ENCODE peak calls at places on chromosomes 2 and 18, in four cellular contexts. M is lower lobe of right lung, L is right atrium auricular region, E is upper lobe of left lung. F is an unnamed sample.

GRCh38 chr18:54906636-54907180 is 52.6 kb downstream of the CCDC68 start:
- DNase-seq in M (no peak), L (no peak), E (no peak), F (no peak)

GRCh38 chr2:98515571-98515927 is 70.9 kb downstream of the INPP4A start:
- DNase-seq in M (no peak), L (no peak), E (no peak), F (no peak)

GRCh38 chr2:216362730-216363129 is 9.6 kb downstream of the MARCHF4 start:
- DNase-seq in M (no peak), L (no peak), E (no peak), F (no peak)

GRCh38 chr18:24234330-24234729 is 95.5 kb downstream of the CABYR start:
- DNase-seq in M (no peak), L (peak; percentile 73), E (no peak), F (peak; percentile 53)

GRCh38 chr2:68974946-68975665 is 670 bp downstream of the GKN1 start:
- DNase-seq in M (no peak), L (no peak), E (no peak), F (no peak)

GRCh38 chr2:143778981-143779380 is 649.8 kb downstream of the ARHGAP15 start:
- DNase-seq in M (no peak), L (no peak), E (no peak), F (no peak)

GRCh38 chr2:100208375-100208774 is 66.0 kb upstream of the AFF3 start:
- DNase-seq in M (no peak), L (no peak), E (no peak), F (no peak)

GRCh38 chr2:73000808-73001570 is 70.5 kb downstream of the SFXN5 start:
- DNase-seq in M (no peak), L (peak; percentile 21), E (no peak), F (peak; percentile 27)

GRCh38 chr2:105328281-105329196 is 996 bp downstream of the TGFBRAP1 start:
- DNase-seq in M (no peak), L (no peak), E (peak; percentile 35), F (peak; percentile 67)

GRCh38 chr2:3523551-3524041 is 4.3 kb upstream of the ADI1 start:
- DNase-seq in M (no peak), L (no peak), E (no peak), F (no peak)

GRCh38 chr2:145106293-145106692 is 586.4 kb upstream of the ZEB2 start:
- DNase-seq in M (no peak), L (no peak), E (no peak), F (no peak)

GRCh38 chr2:197975956-197976519 is 171.6 kb downstream of the PLCL1 start:
- DNase-seq in M (no peak), L (no peak), E (no peak), F (no peak)

GRCh38 chr2:197982565-197982964 is 178.2 kb downstream of the PLCL1 start:
- DNase-seq in M (no peak), L (no peak), E (no peak), F (no peak)

GRCh38 chr2:197973772-197974171 is 169.4 kb downstream of the PLCL1 start:
- DNase-seq in M (no peak), L (no peak), E (no peak), F (no peak)

DNA sequence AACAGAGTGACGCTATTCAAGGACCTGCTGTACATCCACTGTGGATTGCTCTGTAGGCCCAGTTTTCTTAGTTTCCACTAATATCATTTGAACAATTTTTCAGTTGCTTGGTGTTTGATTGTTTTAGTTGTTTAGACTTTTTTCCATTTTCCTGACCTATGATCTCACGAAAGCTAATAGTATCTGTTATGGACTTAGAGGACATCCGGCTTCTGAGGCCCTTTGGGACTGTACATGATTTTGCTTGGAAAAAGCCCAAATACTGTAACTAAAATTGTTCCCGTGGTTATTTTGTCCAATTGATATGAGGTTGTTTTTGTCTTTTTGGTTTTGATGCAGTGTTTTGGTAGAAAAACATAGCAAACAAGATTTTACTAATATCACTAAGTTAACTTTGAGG is 174.6 kb downstream of the PLCL1 start:
- DNase-seq in M (no peak), L (no peak), E (no peak), F (no peak)
- H3K4me1 ChIP-seq in M (no peaks in the 10 kb centered on the region), L (peaks cover 5% of the 10 kb centered on the region), E (no peaks in the 10 kb centered on the region), F (peaks cover 4% of the 10 kb centered on the region)

GRCh38 chr2:36566887-36567286 is 31.1 kb downstream of the FEZ2 start:
- DNase-seq in M (no peak), L (no peak), E (no peak), F (no peak)

GRCh38 chr2:36570416-36570815 is 27.6 kb downstream of the FEZ2 start:
- DNase-seq in M (no peak), L (no peak), E (no peak), F (no peak)

GRCh38 chr2:36567711-36568408 is 30.1 kb downstream of the FEZ2 start:
- DNase-seq in M (no peak), L (no peak), E (no peak), F (no peak)

GRCh38 chr2:36568533-36569246 is 29.3 kb downstream of the FEZ2 start:
- DNase-seq in M (no peak), L (no peak), E (no peak), F (no peak)

DNA sequence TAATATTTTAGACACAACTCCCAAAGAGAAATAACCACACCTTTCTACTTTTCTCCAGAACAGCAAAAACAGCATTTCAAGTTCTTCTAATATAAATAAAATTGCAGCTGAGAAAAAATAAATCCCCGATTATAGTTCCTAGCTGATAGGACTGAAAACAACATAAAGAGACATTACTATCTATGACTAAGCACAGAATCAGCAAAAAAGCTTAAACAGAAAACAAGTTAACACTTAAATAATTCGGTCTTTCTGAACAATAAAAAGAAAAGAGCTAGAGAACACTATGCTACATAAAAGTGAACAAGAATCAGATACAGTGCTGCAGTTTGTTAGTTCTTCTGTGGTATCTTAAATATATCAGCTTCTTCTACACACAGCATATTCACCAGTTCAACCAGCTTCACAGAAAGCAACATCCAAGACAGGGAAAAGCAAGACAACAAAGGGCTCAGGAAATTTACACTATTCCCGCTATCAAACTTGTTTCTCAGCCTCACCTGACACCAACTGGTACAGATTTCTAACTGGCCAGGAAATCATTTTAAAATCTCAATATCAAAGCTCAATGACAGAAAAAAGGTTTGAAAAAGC is 28.6 kb downstream of the FEZ2 start:
- DNase-seq in M (no peak), L (no peak), E (no peak), F (no peak)
- H3K4me1 ChIP-seq in M (no peaks in the 10 kb centered on the region), L (no peaks in the 10 kb centered on the region), E (peaks cover 6% of the 10 kb centered on the region), F (no peaks in the 10 kb centered on the region)

GRCh38 chr2:17557596-17557995 is 17.1 kb downstream of the VSNL1 start:
- DNase-seq in M (no peak), L (no peak), E (no peak), F (no peak)

GRCh38 chr2:17555150-17555549 is 14.7 kb downstream of the VSNL1 start:
- DNase-seq in M (no peak), L (no peak), E (no peak), F (no peak)

GRCh38 chr2:17558053-17558452 is 17.6 kb downstream of the VSNL1 start:
- DNase-seq in M (no peak), L (no peak), E (no peak), F (no peak)

DNA sequence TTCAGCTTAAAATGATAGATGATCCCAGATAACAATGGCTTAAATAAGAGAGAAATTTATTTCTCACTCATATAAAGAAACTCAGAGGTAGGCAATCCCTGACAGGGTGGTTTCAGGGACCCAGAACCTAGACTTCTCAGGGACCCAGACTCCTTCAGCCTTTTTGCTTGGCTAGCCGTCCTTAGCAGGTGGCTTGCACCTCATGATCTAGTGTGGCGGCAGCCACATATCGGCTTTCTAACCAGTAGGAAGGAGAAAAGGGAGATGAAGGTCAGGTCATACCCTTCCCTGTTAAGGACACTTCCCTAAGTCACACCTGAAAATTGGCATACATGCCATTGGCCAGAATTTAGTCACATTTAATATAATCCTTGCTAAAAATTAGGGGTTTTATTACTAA is 18.4 kb downstream of the VSNL1 start:
- DNase-seq in M (no peak), L (no peak), E (no peak), F (no peak)
- H3K4me1 ChIP-seq in M (no peaks in the 10 kb centered on the region), L (no peaks in the 10 kb centered on the region), E (no peaks in the 10 kb centered on the region), F (no peaks in the 10 kb centered on the region)

GRCh38 chr2:31270871-31271270 is 36.9 kb downstream of the EHD3 start:
- DNase-seq in M (no peak), L (no peak), E (no peak), F (no peak)
- H3K4me1 ChIP-seq in M (no peaks in the 10 kb centered on the region), L (peaks cover 24% of the 10 kb centered on the region), E (peaks cover 7% of the 10 kb centered on the region), F (no peaks in the 10 kb centered on the region)

GRCh38 chr2:177264209-177264538 is 353 bp downstream of the NFE2L2 start:
- DNase-seq in M (peak; percentile 71), L (no peak), E (no peak), F (no peak)

GRCh38 chr2:177265834-177266817 is 1.6 kb upstream of the NFE2L2 start:
- DNase-seq in M (no peak), L (no peak), E (no peak), F (no peak)

GRCh38 chr2:177265386-177265690 is 811 bp upstream of the NFE2L2 start:
- DNase-seq in M (no peak), L (no peak), E (peak; percentile 67), F (no peak)

GRCh38 chr2:177263451-177264208 is 897 bp downstream of the NFE2L2 start:
- DNase-seq in M (peak; percentile 99), L (peak; percentile 99), E (peak; percentile 99), F (peak; percentile 99)

GRCh38 chr2:177264539-177265385 is at the start of gene NFE2L2:
- DNase-seq in M (peak; percentile 94), L (peak; percentile 94), E (peak; percentile 94), F (peak; percentile 98)
- H3K4me1 ChIP-seq in M (peaks cover 40% of the 10 kb centered on the region), L (peaks cover 38% of the 10 kb centered on the region), E (peaks cover 39% of the 10 kb centered on the region), F (peaks cover 13% of the 10 kb centered on the region)

DNA sequence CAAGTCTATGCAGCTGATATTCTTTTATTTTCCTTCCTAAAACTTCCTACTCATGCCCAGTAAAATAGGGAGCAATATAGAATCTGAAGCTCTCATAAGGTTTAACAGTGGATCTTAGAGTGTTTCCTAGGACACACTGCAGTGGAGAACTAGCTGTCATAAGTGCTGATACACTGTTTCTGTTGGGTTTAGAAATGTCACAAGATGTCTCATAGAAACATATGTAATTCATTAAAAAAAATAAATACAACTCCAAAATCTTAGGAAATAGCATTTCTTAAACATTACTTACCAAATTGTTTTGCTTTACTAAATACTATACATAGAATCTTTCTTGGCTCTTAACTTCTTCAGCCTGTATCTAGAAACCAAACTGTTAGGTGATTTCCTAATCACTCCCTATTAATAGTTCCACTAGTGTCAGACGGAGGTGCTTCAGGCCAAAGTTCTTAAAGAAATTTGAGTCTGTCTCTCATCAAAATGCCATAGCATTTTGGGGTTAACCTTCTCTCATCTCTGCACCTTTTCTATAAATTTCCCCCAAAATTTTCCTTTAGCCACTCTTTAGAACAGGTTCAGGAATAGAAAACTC is 93.7 kb downstream of the CERKL start:
- DNase-seq in M (no peak), L (no peak), E (no peak), F (no peak)
- H3K4me1 ChIP-seq in M (no peaks in the 10 kb centered on the region), L (no peaks in the 10 kb centered on the region), E (no peaks in the 10 kb centered on the region), F (no peaks in the 10 kb centered on the region)

DNA sequence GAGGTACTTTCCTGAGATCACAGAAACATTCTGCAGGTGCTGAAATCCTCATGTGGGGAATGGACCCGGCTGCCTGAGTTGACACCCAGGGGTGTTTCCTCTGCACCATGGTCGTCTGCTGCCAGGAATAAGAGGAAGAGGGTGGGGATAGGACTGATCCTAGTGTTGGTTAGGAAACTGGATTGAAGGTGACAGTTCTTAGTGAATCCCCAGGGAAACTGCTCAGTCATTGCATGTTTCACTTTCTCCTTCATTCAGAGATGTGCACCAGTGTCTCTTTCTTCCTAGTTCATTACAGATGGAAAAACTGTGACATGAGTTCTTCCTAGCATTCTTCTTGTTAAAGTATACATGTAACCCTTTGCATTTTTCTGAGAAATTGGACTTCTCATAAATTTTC is 294.3 kb downstream of the PTGR3 start:
- DNase-seq in M (no peak), L (no peak), E (no peak), F (no peak)
- H3K4me1 ChIP-seq in M (no peaks in the 10 kb centered on the region), L (no peaks in the 10 kb centered on the region), E (no peaks in the 10 kb centered on the region), F (no peaks in the 10 kb centered on the region)

GRCh38 chr2:62731275-62731674 is 25.8 kb downstream of the EHBP1 start:
- DNase-seq in M (no peak), L (no peak), E (no peak), F (no peak)
- H3K4me1 ChIP-seq in M (no peaks in the 10 kb centered on the region), L (peaks cover 14% of the 10 kb centered on the region), E (no peaks in the 10 kb centered on the region), F (no peaks in the 10 kb centered on the region)